ENCODE peak calls at places on chromosomes 5 and 9, in nine cellular contexts. W is cardiac muscle cell, V is GM13977, Z is mesothelial cell of epicardium, G is WTC11, M is spleen, T is IMR-90, Y is OCI-LY7, L is breast epithelium. N is an unnamed sample.

GRCh38 chr5:10503997-10504761 is 59.7 kb upstream of the ANKRD33B start:
- DNase-seq in Y (no peak), L (no peak), V (no peak), W (no peak), G (no peak), Z (no peak), M (peak), T (peak), N (no peak)

GRCh38 chr5:81757404-81757803 is 6.5 kb upstream of the SSBP2 start:
- DNase-seq in V (no peak), T (no peak), G (no peak), W (no peak), M (no peak), Z (no peak), Y (no peak), L (no peak), N (no peak)

GRCh38 chr5:1779021-1779680 is 20.5 kb downstream of the MRPL36 start:
- DNase-seq in V (no peak), W (no peak), G (peak), Z (no peak), L (no peak), Y (no peak), M (peak), T (no peak), N (no peak)

GRCh38 chr5:149030392-149030791 is 32.5 kb downstream of the SH3TC2 start:
- DNase-seq in M (no peak), T (peak), W (no peak), L (no peak), V (no peak), Z (no peak), Y (no peak), G (no peak), N (no peak)

GRCh38 chr5:67879619-67880357 is 335.8 kb upstream of the PIK3R1 start:
- DNase-seq in W (peak), G (no peak), Z (no peak), Y (no peak), M (no peak), T (no peak), V (no peak), L (no peak), N (no peak)

GRCh38 chr9:33223696-33224095 is 16.3 kb upstream of the SPINK4 start:
- DNase-seq in Y (peak), L (no peak), M (no peak), Z (no peak), V (no peak), W (peak), T (no peak), G (no peak), N (no peak)

GRCh38 chr9:105226055-105226454 is 18.4 kb upstream of the SLC44A1 start:
- DNase-seq in G (no peak), Y (no peak), Z (no peak), V (no peak), L (no peak), T (no peak), W (no peak), M (no peak), N (no peak)

GRCh38 chr5:160187091-160187490 is 42.2 kb upstream of the FABP6 start:
- DNase-seq in T (no peak), Y (no peak), M (no peak), V (no peak), Z (no peak), W (no peak), L (no peak), G (no peak), N (no peak)

GRCh38 chr9:129309906-129310305 is 131.8 kb upstream of the IER5L start:
- DNase-seq in V (no peak), Y (no peak), T (no peak), W (no peak), G (no peak), Z (peak), M (no peak), L (no peak), N (no peak)

GRCh38 chr5:131275996-131276535 is 12.2 kb downstream of the CDC42SE2 start:
- DNase-seq in Y (peak), Z (no peak), W (no peak), L (no peak), V (no peak), G (no peak), T (no peak), M (no peak), N (no peak)

GRCh38 chr5:78806544-78806943 is 158.0 kb upstream of the LHFPL2 start:
- DNase-seq in G (no peak), L (no peak), M (no peak), W (peak), Z (no peak), T (peak), V (no peak), Y (no peak), N (no peak)

GRCh38 chr9:98869866-98870265 is 62.4 kb downstream of the GALNT12 start:
- DNase-seq in G (no peak), W (no peak), Z (no peak), T (no peak), V (no peak), L (no peak), M (no peak), Y (no peak), N (no peak)

GRCh38 chr9:114205171-114206015 is 50.1 kb downstream of the COL27A1 start:
- DNase-seq in V (no peak), M (no peak), G (no peak), T (no peak), L (peak), Y (no peak), Z (peak), W (no peak), N (no peak)

GRCh38 chr5:142324377-142324870 is 397 bp downstream of the SPRY4 start:
- DNase-seq in Y (no peak), G (no peak), V (no peak), W (no peak), T (no peak), Z (no peak), L (peak), M (no peak), N (no peak)

GRCh38 chr5:56443826-56444225 is 210.7 kb upstream of the ANKRD55 start:
- DNase-seq in G (no peak), Z (no peak), L (no peak), W (no peak), V (no peak), T (no peak), Y (no peak), M (no peak), N (no peak)

GRCh38 chr9:1871486-1872181 is 143.5 kb upstream of the SMARCA2 start:
- DNase-seq in T (no peak), M (no peak), G (peak), Y (no peak), Z (no peak), L (no peak), V (no peak), W (peak), N (no peak)
- TF ChIP-seq CTCF in T (no peak), M (no peak), G (no peak), Y (no peak), Z (no peak), L (no peak), V (no peak), W (no peak), N (no peak)

GRCh38 chr5:176609724-176610429 is at the start of gene GPRIN1:
- DNase-seq in G (peak), T (peak), W (peak), L (no peak), V (peak), Z (peak), Y (peak), M (peak), N (peak)
- TF ChIP-seq CTCF in G (no peak), T (peak), W (peak), L (peak), V (peak), Z (no peak), Y (peak), M (peak), N (no peak)

DNA sequence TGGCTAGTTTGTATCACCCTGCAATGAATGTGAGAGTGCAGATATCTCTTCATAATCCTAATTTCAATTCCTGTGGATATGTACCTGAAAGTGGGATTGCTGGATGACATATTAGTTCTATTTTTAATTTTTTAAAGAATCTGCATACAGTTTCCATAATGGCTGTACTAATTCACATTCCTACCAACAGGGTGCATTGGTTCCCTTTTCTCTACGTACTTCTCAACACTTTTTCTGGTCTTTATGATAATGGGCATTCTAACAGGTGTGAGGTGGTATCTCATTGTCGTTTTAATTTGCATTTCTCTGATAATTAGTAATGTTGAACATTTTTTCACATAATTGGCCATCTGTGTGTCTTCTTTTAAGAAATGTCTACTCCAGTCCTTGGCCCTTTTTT is 927.5 kb downstream of the DTWD2 start:
- DNase-seq in V (no peak), T (no peak), Z (no peak), W (no peak), M (no peak), G (no peak), Y (no peak), L (no peak), N (no peak)
- TF ChIP-seq CTCF in V (no peak), T (no peak), Z (peak), W (no peak), M (no peak), G (peak), Y (peak), L (no peak), N (peak)

DNA sequence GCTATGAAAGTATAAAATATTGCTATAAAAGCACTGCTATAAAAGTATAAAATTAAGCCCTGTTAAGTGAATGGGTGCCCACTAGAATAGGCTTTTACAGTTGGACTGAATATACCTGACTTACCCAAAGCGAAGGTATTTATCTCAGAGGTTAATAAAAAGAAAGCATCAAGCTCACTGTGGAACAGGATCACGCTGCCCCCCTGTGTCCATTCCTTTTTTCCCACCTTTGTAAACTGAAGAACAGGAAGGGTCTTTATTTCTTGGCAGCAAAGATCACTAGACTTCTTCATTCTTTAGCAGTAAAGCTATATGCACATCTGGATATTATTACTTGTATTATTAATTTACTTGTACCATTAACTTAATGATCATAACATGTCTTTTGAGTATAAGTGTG is 22.1 kb upstream of the PLPP6 start:
- DNase-seq in Y (no peak), Z (no peak), G (peak), V (peak), T (no peak), W (peak), M (no peak), L (no peak), N (peak)
- TF ChIP-seq CTCF in Y (peak), Z (peak), G (peak), V (peak), T (peak), W (peak), M (peak), L (no peak), N (peak)

GRCh38 chr5:153168226-153168625 is 322.2 kb upstream of the GRIA1 start:
- DNase-seq in Y (no peak), Z (no peak), L (no peak), G (no peak), V (no peak), T (no peak), M (no peak), W (no peak), N (no peak)
- TF ChIP-seq CTCF in Y (no peak), Z (no peak), L (no peak), G (no peak), V (no peak), T (no peak), M (no peak), W (no peak), N (no peak)

GRCh38 chr5:59218424-59219045 is 635.7 kb downstream of the RAB3C start:
- DNase-seq in L (no peak), T (peak), V (peak), Z (no peak), W (peak), Y (peak), G (no peak), M (no peak), N (no peak)

GRCh38 chr5:59222687-59223511 is 640.0 kb downstream of the RAB3C start:
- DNase-seq in Z (no peak), L (no peak), W (no peak), Y (no peak), G (no peak), V (no peak), T (no peak), M (no peak), N (no peak)

GRCh38 chr5:59216845-59217244 is 634.0 kb downstream of the RAB3C start:
- DNase-seq in V (no peak), T (no peak), M (no peak), L (no peak), Y (no peak), Z (no peak), W (no peak), G (no peak), N (no peak)

DNA sequence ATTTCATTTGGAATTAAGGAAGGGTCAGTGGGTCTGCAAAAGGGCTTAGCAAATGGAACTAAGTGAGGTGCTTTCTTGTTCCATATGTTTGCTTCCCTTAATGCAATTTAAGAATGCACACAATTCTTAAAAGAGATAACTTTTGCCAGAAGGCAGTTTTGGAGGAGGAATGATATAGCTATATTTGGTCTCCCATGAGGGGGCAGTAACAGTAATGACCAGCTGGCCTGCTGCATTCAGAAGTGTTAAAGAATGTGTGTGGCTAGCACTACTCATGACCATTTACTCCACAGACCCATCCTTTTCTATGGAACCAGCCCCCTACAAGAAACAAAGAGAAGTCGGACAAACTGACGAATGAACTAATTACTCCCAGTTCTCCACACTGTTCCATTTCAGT is 638.9 kb downstream of the RAB3C start:
- DNase-seq in L (no peak), Y (no peak), W (no peak), Z (no peak), G (no peak), T (no peak), M (no peak), V (no peak), N (no peak)
- TF ChIP-seq CTCF in L (no peak), Y (no peak), W (no peak), Z (no peak), G (no peak), T (no peak), M (no peak), V (no peak), N (no peak)

GRCh38 chr9:27165670-27166069 is 56.6 kb downstream of the TEK start:
- DNase-seq in G (peak), Y (no peak), W (no peak), M (no peak), L (no peak), T (no peak), Z (no peak), V (no peak), N (no peak)
- TF ChIP-seq CTCF in G (no peak), Y (no peak), W (no peak), M (no peak), L (no peak), T (no peak), Z (no peak), V (no peak), N (no peak)